ENCODE peak calls at places on chromosome 2, in seven cellular contexts. Y, W, G, J, Z, B and C are unnamed samples.

GRCh38 chr2:171086352-171087290 is 74.1 kb downstream of the TLK1 start:
- DNase-seq in Y (peak; percentile 72), W (no peak), G (no peak), J (no peak), Z (peak; percentile 82), B (no peak), C (peak; percentile 27)

GRCh38 chr2:74051504-74051903 is 66.8 kb downstream of the TET3 start:
- DNase-seq in Y (no peak), W (no peak), G (no peak), J (no peak), Z (no peak), B (no peak), C (no peak)

GRCh38 chr2:46936566-46936965 is 21.0 kb upstream of the MCFD2 start:
- DNase-seq in Y (no peak), W (no peak), G (no peak), J (no peak), Z (no peak), B (no peak), C (no peak)

GRCh38 chr2:30147196-30147714 is 448 bp downstream of the YPEL5 start:
- DNase-seq in Y (no peak), W (no peak), G (no peak), J (peak; percentile 54), Z (no peak), B (no peak), C (peak; percentile 10)

GRCh38 chr2:15937105-15937881 is 3.1 kb upstream of the MYCN start:
- DNase-seq in Y (no peak), W (no peak), G (no peak), J (no peak), Z (no peak), B (no peak), C (no peak)

GRCh38 chr2:109690822-109691541 is 76.8 kb downstream of the SOWAHC start:
- DNase-seq in Y (no peak), W (no peak), G (no peak), J (no peak), Z (no peak), B (no peak), C (no peak)

GRCh38 chr2:190467575-190468083 is 59.5 kb downstream of the MFSD6 start:
- DNase-seq in Y (peak; percentile 79), W (no peak), G (no peak), J (no peak), Z (peak; percentile 51), B (no peak), C (peak; percentile 28)

GRCh38 chr2:16139663-16140610 is 199.6 kb downstream of the MYCN start:
- DNase-seq in Y (no peak), W (no peak), G (peak; percentile 6), J (no peak), Z (no peak), B (no peak), C (no peak)

GRCh38 chr2:133434962-133435668 is 133.1 kb downstream of the NCKAP5 start:
- DNase-seq in Y (no peak), W (no peak), G (no peak), J (no peak), Z (peak; percentile 75), B (no peak), C (peak; percentile 74)

GRCh38 chr2:166031054-166031453 is 77.5 kb upstream of the TTC21B start:
- DNase-seq in Y (peak; percentile 45), W (no peak), G (no peak), J (no peak), Z (peak; percentile 24), B (no peak), C (no peak)

GRCh38 chr2:37985333-37985732 is 60.2 kb downstream of the RMDN2 start:
- DNase-seq in Y (peak; percentile 71), W (no peak), G (no peak), J (peak; percentile 12), Z (peak; percentile 89), B (no peak), C (peak; percentile 4)

GRCh38 chr2:133600231-133600630 is 32.0 kb upstream of the NCKAP5 start:
- DNase-seq in Y (no peak), W (no peak), G (no peak), J (no peak), Z (no peak), B (no peak), C (no peak)

GRCh38 chr2:9102861-9103662 is 99.6 kb upstream of the MBOAT2 start:
- DNase-seq in Y (peak; percentile 19), W (no peak), G (no peak), J (no peak), Z (peak; percentile 63), B (no peak), C (no peak)

GRCh38 chr2:61631321-61631720 is 93.2 kb upstream of the XPO1 start:
- DNase-seq in Y (no peak), W (no peak), G (no peak), J (no peak), Z (no peak), B (no peak), C (no peak)

GRCh38 chr2:182553483-182553882 is 126.6 kb upstream of the PDE1A start:
- DNase-seq in Y (no peak), W (no peak), G (no peak), J (peak; percentile 65), Z (peak; percentile 7), B (no peak), C (no peak)